ENCODE peak calls at places on chromosomes 7 and 10, in nine cellular contexts. A is cardiac fibroblast, S is RWPE1, C is smooth muscle cell of the brain vasculature, U is kidney glomerular epithelial cell, R is tibial artery, M is foreskin keratinocyte, Q is Kasumi-1, J is prostate gland. Z is an unnamed sample.
A peak's percentile ranks its signal among the peaks of the same experiment; 100 is the strongest.

GRCh38 chr10:16519908-16520861 is 1.5 kb downstream of the C1QL3 start:
- DNase-seq in Q (no peak), S (no peak), R (no peak), C (no peak), A (no peak), J (no peak), U (no peak), M (no peak), Z (no peak)

GRCh38 chr7:12481722-12482121 is 78.1 kb upstream of the VWDE start:
- DNase-seq in J (no peak), R (no peak), Q (no peak), M (no peak), S (no peak), U (no peak), A (no peak), C (no peak), Z (no peak)

GRCh38 chr7:19145429-19146201 is 394 bp upstream of the FERD3L start:
- DNase-seq in R (no peak), Q (no peak), C (no peak), A (no peak), U (no peak), S (no peak), J (no peak), M (no peak), Z (no peak)

GRCh38 chr7:157472311-157473050 is 135.7 kb downstream of the DNAJB6 start:
- DNase-seq in C (no peak), S (no peak), A (peak; percentile 13), Q (no peak), J (no peak), U (no peak), M (no peak), R (peak; percentile 13), Z (no peak)

GRCh38 chr7:102047167-102047566 is 229.7 kb downstream of the CUX1 start:
- DNase-seq in C (no peak), A (no peak), M (no peak), S (no peak), J (no peak), U (no peak), R (no peak), Q (no peak), Z (no peak)

GRCh38 chr7:80428161-80429054 is 83.5 kb downstream of the GNAT3 start:
- DNase-seq in C (peak; percentile 62), J (peak; percentile 24), M (no peak), R (no peak), Q (peak; percentile 79), U (peak; percentile 75), S (peak; percentile 43), A (peak; percentile 87), Z (no peak)

GRCh38 chr10:24414597-24414996 is 205.7 kb downstream of the KIAA1217 start:
- DNase-seq in C (no peak), M (no peak), U (no peak), A (no peak), J (no peak), S (no peak), R (no peak), Q (peak; percentile 22), Z (no peak)

GRCh38 chr10:131174651-131175540 is 136.6 kb downstream of the TCERG1L start:
- DNase-seq in R (no peak), C (no peak), M (no peak), U (no peak), J (no peak), S (no peak), A (no peak), Q (no peak), Z (no peak)

GRCh38 chr7:18212308-18212707 is 184.7 kb upstream of the PRPS1L1 start:
- DNase-seq in S (no peak), R (no peak), Q (no peak), C (no peak), J (no peak), U (no peak), M (no peak), A (peak; percentile 10), Z (no peak)

GRCh38 chr10:88234332-88234731 is 348.8 kb downstream of the RNLS start:
- DNase-seq in U (no peak), R (no peak), C (no peak), A (no peak), M (no peak), J (peak; percentile 29), S (no peak), Q (no peak), Z (no peak)

GRCh38 chr7:86926732-86927131 is 132.7 kb downstream of the ELAPOR2 start:
- DNase-seq in Q (peak; percentile 65), U (peak; percentile 12), A (peak; percentile 78), J (no peak), C (no peak), S (peak; percentile 67), M (peak; percentile 8), R (no peak), Z (no peak)

GRCh38 chr7:155166673-155167370 is 96.7 kb downstream of the HTR5A start:
- DNase-seq in S (no peak), C (peak; percentile 43), R (no peak), U (no peak), Q (no peak), M (peak; percentile 90), J (no peak), A (no peak), Z (no peak)

GRCh38 chr10:71045188-71045841 is 156.9 kb upstream of the PCBD1 start:
- DNase-seq in Q (peak; percentile 86), C (no peak), M (no peak), S (no peak), J (no peak), R (peak; percentile 41), U (no peak), A (no peak), Z (no peak)

GRCh38 chr7:145681159-145681558 is 435.4 kb upstream of the CNTNAP2 start:
- DNase-seq in U (no peak), J (no peak), R (no peak), M (no peak), Q (no peak), C (no peak), A (no peak), S (no peak), Z (no peak)

GRCh38 chr10:71888248-71888622 is 37.2 kb upstream of the PSAP start:
- DNase-seq in R (no peak), Q (no peak), A (no peak), M (no peak), U (no peak), S (no peak), C (no peak), J (no peak), Z (no peak)

GRCh38 chr7:86748843-86749720 is 105.4 kb downstream of the GRM3 start:
- DNase-seq in R (no peak), C (no peak), M (no peak), J (no peak), Q (no peak), A (no peak), S (no peak), U (no peak), Z (no peak)

Z was measured in GF-D8.